ENCODE peak calls at places on chromosome 4, in eight cellular contexts. One of them, this sample, is unnamed.

GRCh38 chr4:139509727-139510410 is 46.1 kb downstream of the SETD7 start:
- DNase-seq in neural progenitor cell: peak; percentile 59
- DNase-seq in aorta: no peak
- DNase-seq in NCI-H1092 treated with DMSO at 0.1 percent for 48 hours: peak; percentile 8
- DNase-seq in CD4-positive, alpha-beta T cell: no peak
- DNase-seq in AG09309: no peak
- DNase-seq in stimulated activated CD8-positive, alpha-beta memory T cell treated with anti-CD3 and anti-CD28 coated beads, Interleukin-7, amount 100 ng/mL, for 4 hours: no peak
- DNase-seq in tibial nerve: no peak
- DNase-seq in this sample: no peak

GRCh38 chr4:1644906-1645657 is 39.0 kb downstream of the FAM53A start:
- DNase-seq in neural progenitor cell: peak; percentile 50
- DNase-seq in aorta: no peak
- DNase-seq in NCI-H1092 treated with DMSO at 0.1 percent for 48 hours: peak; percentile 31
- DNase-seq in CD4-positive, alpha-beta T cell: no peak
- DNase-seq in AG09309: no peak
- DNase-seq in stimulated activated CD8-positive, alpha-beta memory T cell treated with anti-CD3 and anti-CD28 coated beads, Interleukin-7, amount 100 ng/mL, for 4 hours: no peak
- DNase-seq in tibial nerve: no peak
- DNase-seq in this sample: no peak

GRCh38 chr4:71607780-71608673 is 175.9 kb downstream of the GC start:
- DNase-seq in neural progenitor cell: no peak
- DNase-seq in aorta: no peak
- DNase-seq in NCI-H1092 treated with DMSO at 0.1 percent for 48 hours: no peak
- DNase-seq in CD4-positive, alpha-beta T cell: no peak
- DNase-seq in AG09309: no peak
- DNase-seq in stimulated activated CD8-positive, alpha-beta memory T cell treated with anti-CD3 and anti-CD28 coated beads, Interleukin-7, amount 100 ng/mL, for 4 hours: no peak
- DNase-seq in tibial nerve: no peak
- DNase-seq in this sample: no peak

GRCh38 chr4:40212674-40213504 is 16.1 kb downstream of the RHOH start:
- DNase-seq in neural progenitor cell: no peak
- DNase-seq in aorta: no peak
- DNase-seq in NCI-H1092 treated with DMSO at 0.1 percent for 48 hours: no peak
- DNase-seq in CD4-positive, alpha-beta T cell: no peak
- DNase-seq in AG09309: no peak
- DNase-seq in stimulated activated CD8-positive, alpha-beta memory T cell treated with anti-CD3 and anti-CD28 coated beads, Interleukin-7, amount 100 ng/mL, for 4 hours: no peak
- DNase-seq in tibial nerve: no peak
- DNase-seq in this sample: peak; percentile 4

GRCh38 chr4:8144359-8144758 is 14.3 kb downstream of the ABLIM2 start:
- DNase-seq in neural progenitor cell: peak; percentile 37
- DNase-seq in aorta: no peak
- DNase-seq in NCI-H1092 treated with DMSO at 0.1 percent for 48 hours: peak; percentile 70
- DNase-seq in CD4-positive, alpha-beta T cell: no peak
- DNase-seq in AG09309: no peak
- DNase-seq in stimulated activated CD8-positive, alpha-beta memory T cell treated with anti-CD3 and anti-CD28 coated beads, Interleukin-7, amount 100 ng/mL, for 4 hours: no peak
- DNase-seq in tibial nerve: no peak
- DNase-seq in this sample: no peak

GRCh38 chr4:40196724-40197281 is at the start of gene RHOH:
- DNase-seq in neural progenitor cell: peak; percentile 71
- DNase-seq in aorta: no peak
- DNase-seq in NCI-H1092 treated with DMSO at 0.1 percent for 48 hours: no peak
- DNase-seq in CD4-positive, alpha-beta T cell: peak; percentile 52
- DNase-seq in AG09309: no peak
- DNase-seq in stimulated activated CD8-positive, alpha-beta memory T cell treated with anti-CD3 and anti-CD28 coated beads, Interleukin-7, amount 100 ng/mL, for 4 hours: peak; percentile 71
- DNase-seq in tibial nerve: no peak
- DNase-seq in this sample: peak; percentile 93

GRCh38 chr4:14111730-14112171 is 484.2 kb upstream of the BOD1L1 start:
- DNase-seq in neural progenitor cell: no peak
- DNase-seq in aorta: no peak
- DNase-seq in NCI-H1092 treated with DMSO at 0.1 percent for 48 hours: no peak
- DNase-seq in CD4-positive, alpha-beta T cell: no peak
- DNase-seq in AG09309: peak; percentile 67
- DNase-seq in stimulated activated CD8-positive, alpha-beta memory T cell treated with anti-CD3 and anti-CD28 coated beads, Interleukin-7, amount 100 ng/mL, for 4 hours: no peak
- DNase-seq in tibial nerve: no peak
- DNase-seq in this sample: no peak

GRCh38 chr4:3257691-3258482 is 8.9 kb downstream of the MSANTD1 start:
- DNase-seq in neural progenitor cell: peak; percentile 1
- DNase-seq in aorta: peak; percentile 60
- DNase-seq in NCI-H1092 treated with DMSO at 0.1 percent for 48 hours: no peak
- DNase-seq in CD4-positive, alpha-beta T cell: no peak
- DNase-seq in AG09309: peak; percentile 16
- DNase-seq in stimulated activated CD8-positive, alpha-beta memory T cell treated with anti-CD3 and anti-CD28 coated beads, Interleukin-7, amount 100 ng/mL, for 4 hours: no peak
- DNase-seq in tibial nerve: no peak
- DNase-seq in this sample: no peak

GRCh38 chr4:83191026-83191425 is 76.5 kb upstream of the PLAC8 start:
- DNase-seq in neural progenitor cell: no peak
- DNase-seq in aorta: no peak
- DNase-seq in NCI-H1092 treated with DMSO at 0.1 percent for 48 hours: no peak
- DNase-seq in CD4-positive, alpha-beta T cell: no peak
- DNase-seq in AG09309: no peak
- DNase-seq in stimulated activated CD8-positive, alpha-beta memory T cell treated with anti-CD3 and anti-CD28 coated beads, Interleukin-7, amount 100 ng/mL, for 4 hours: no peak
- DNase-seq in tibial nerve: no peak
- DNase-seq in this sample: no peak

GRCh38 chr4:74768857-74769525 is 25.3 kb downstream of the BTC start:
- DNase-seq in neural progenitor cell: no peak
- DNase-seq in aorta: no peak
- DNase-seq in NCI-H1092 treated with DMSO at 0.1 percent for 48 hours: no peak
- DNase-seq in CD4-positive, alpha-beta T cell: no peak
- DNase-seq in AG09309: no peak
- DNase-seq in stimulated activated CD8-positive, alpha-beta memory T cell treated with anti-CD3 and anti-CD28 coated beads, Interleukin-7, amount 100 ng/mL, for 4 hours: no peak
- DNase-seq in tibial nerve: no peak
- DNase-seq in this sample: no peak

GRCh38 chr4:7045961-7046921 is 3.1 kb downstream of the TADA2B start:
- DNase-seq in neural progenitor cell: no peak
- DNase-seq in aorta: peak; percentile 68
- DNase-seq in NCI-H1092 treated with DMSO at 0.1 percent for 48 hours: no peak
- DNase-seq in CD4-positive, alpha-beta T cell: no peak
- DNase-seq in AG09309: no peak
- DNase-seq in stimulated activated CD8-positive, alpha-beta memory T cell treated with anti-CD3 and anti-CD28 coated beads, Interleukin-7, amount 100 ng/mL, for 4 hours: no peak
- DNase-seq in tibial nerve: no peak
- DNase-seq in this sample: no peak

GRCh38 chr4:119238068-119238722 is 25.7 kb downstream of the USP53 start:
- DNase-seq in neural progenitor cell: no peak
- DNase-seq in aorta: no peak
- DNase-seq in NCI-H1092 treated with DMSO at 0.1 percent for 48 hours: no peak
- DNase-seq in CD4-positive, alpha-beta T cell: no peak
- DNase-seq in AG09309: no peak
- DNase-seq in stimulated activated CD8-positive, alpha-beta memory T cell treated with anti-CD3 and anti-CD28 coated beads, Interleukin-7, amount 100 ng/mL, for 4 hours: no peak
- DNase-seq in tibial nerve: no peak
- DNase-seq in this sample: peak; percentile 47

GRCh38 chr4:108171541-108172230 is 3.0 kb upstream of the LEF1 start:
- DNase-seq in neural progenitor cell: peak; percentile 65
- DNase-seq in aorta: no peak
- DNase-seq in NCI-H1092 treated with DMSO at 0.1 percent for 48 hours: no peak
- DNase-seq in CD4-positive, alpha-beta T cell: peak; percentile 58
- DNase-seq in AG09309: no peak
- DNase-seq in stimulated activated CD8-positive, alpha-beta memory T cell treated with anti-CD3 and anti-CD28 coated beads, Interleukin-7, amount 100 ng/mL, for 4 hours: peak; percentile 56
- DNase-seq in tibial nerve: no peak
- DNase-seq in this sample: peak; percentile 87

GRCh38 chr4:182142146-182143085 is 100.8 kb upstream of the TENM3 start:
- DNase-seq in neural progenitor cell: peak; percentile 73
- DNase-seq in aorta: peak; percentile 73
- DNase-seq in NCI-H1092 treated with DMSO at 0.1 percent for 48 hours: no peak
- DNase-seq in CD4-positive, alpha-beta T cell: no peak
- DNase-seq in AG09309: no peak
- DNase-seq in stimulated activated CD8-positive, alpha-beta memory T cell treated with anti-CD3 and anti-CD28 coated beads, Interleukin-7, amount 100 ng/mL, for 4 hours: no peak
- DNase-seq in tibial nerve: no peak
- DNase-seq in this sample: peak; percentile 4

GRCh38 chr4:26692014-26692726 is 108.3 kb downstream of the TBC1D19 start:
- DNase-seq in neural progenitor cell: no peak
- DNase-seq in aorta: no peak
- DNase-seq in NCI-H1092 treated with DMSO at 0.1 percent for 48 hours: no peak
- DNase-seq in CD4-positive, alpha-beta T cell: no peak
- DNase-seq in AG09309: no peak
- DNase-seq in stimulated activated CD8-positive, alpha-beta memory T cell treated with anti-CD3 and anti-CD28 coated beads, Interleukin-7, amount 100 ng/mL, for 4 hours: no peak
- DNase-seq in tibial nerve: no peak
- DNase-seq in this sample: no peak

GRCh38 chr4:76198411-76199237 is 15.0 kb downstream of the SCARB2 start:
- DNase-seq in neural progenitor cell: peak; percentile 52
- DNase-seq in aorta: no peak
- DNase-seq in NCI-H1092 treated with DMSO at 0.1 percent for 48 hours: peak; percentile 98
- DNase-seq in CD4-positive, alpha-beta T cell: no peak
- DNase-seq in AG09309: peak; percentile 56
- DNase-seq in stimulated activated CD8-positive, alpha-beta memory T cell treated with anti-CD3 and anti-CD28 coated beads, Interleukin-7, amount 100 ng/mL, for 4 hours: no peak
- DNase-seq in tibial nerve: peak; percentile 79
- DNase-seq in this sample: peak; percentile 79

GRCh38 chr4:144740316-144740715 is 94.4 kb downstream of the HHIP start:
- DNase-seq in neural progenitor cell: no peak
- DNase-seq in aorta: no peak
- DNase-seq in NCI-H1092 treated with DMSO at 0.1 percent for 48 hours: no peak
- DNase-seq in CD4-positive, alpha-beta T cell: no peak
- DNase-seq in AG09309: no peak
- DNase-seq in stimulated activated CD8-positive, alpha-beta memory T cell treated with anti-CD3 and anti-CD28 coated beads, Interleukin-7, amount 100 ng/mL, for 4 hours: no peak
- DNase-seq in tibial nerve: no peak
- DNase-seq in this sample: no peak

This sample was measured in activated CD8-positive, alpha-beta T cell treated with anti-CD3 and anti-CD28 coated beads for 36 hours.